ENCODE peak calls at places on chromosomes 4 and X, in four cellular contexts. A is mesothelial cell of epicardium, G is GM20000, H is progenitor cell of endocrine pancreas. V is an unnamed sample.

GRCh38 chrX:27085346-27085745 is 377.8 kb downstream of the PPP4R3C start:
- DNase-seq in G (no peak), A (no peak), H (no peak), V (no peak)

GRCh38 chrX:16484338-16484737 is 165.6 kb upstream of the S100G start:
- DNase-seq in A (no peak), H (no peak), G (no peak), V (peak; percentile 22)

GRCh38 chrX:149511081-149511480 is 6.0 kb upstream of the IDS start:
- DNase-seq in A (no peak), G (no peak), H (no peak), V (no peak)

GRCh38 chr4:3286335-3287175 is 6.3 kb upstream of the RGS12 start:
- DNase-seq in G (peak; percentile 90), H (no peak), A (no peak), V (no peak)

GRCh38 chr4:173013232-173013932 is 155.2 kb upstream of the GALNT7 start:
- DNase-seq in H (peak; percentile 54), A (no peak), G (peak; percentile 51), V (no peak)

GRCh38 chr4:2220016-2220620 is 21.8 kb downstream of the HAUS3 start:
- DNase-seq in H (peak; percentile 54), A (peak; percentile 51), G (peak; percentile 70), V (peak; percentile 73)

GRCh38 chr4:37001688-37002436 is 242.7 kb upstream of the NWD2 start:
- DNase-seq in G (no peak), H (no peak), A (no peak), V (no peak)

GRCh38 chrX:139914421-139914820 is 18.4 kb downstream of the ATP11C start:
- DNase-seq in G (no peak), H (no peak), A (no peak), V (no peak)

V was measured in stimulated activated naive CD4-positive, alpha-beta T cell treated with Interleukin-2 at 50 U/mL for 16 hours.